ENCODE peak calls at places on chromosomes 7 and 10, in eight cellular contexts. V is bronchial epithelial cell, J is GM20000, C is MCF 10A, Y is endodermal cell, E is Calu3, S is osteocyte, T is BJ. U is an unnamed sample.

GRCh38 chr7:132178393-132178765 is 397.9 kb downstream of the PLXNA4 start:
- DNase-seq in Y (no peak), E (no peak), C (no peak), J (no peak), S (no peak), T (no peak), V (no peak), U (no peak)

GRCh38 chr10:48505394-48506112 is 99.3 kb downstream of the ARHGAP22 start:
- DNase-seq in S (peak), C (peak), V (no peak), J (no peak), T (no peak), E (peak), Y (peak), U (no peak)

GRCh38 chr10:117718970-117719369 is 176.4 kb downstream of the EMX2 start:
- DNase-seq in T (no peak), C (peak), E (no peak), V (no peak), J (no peak), Y (no peak), S (no peak), U (no peak)

GRCh38 chr7:134874407-134874806 is 95.0 kb downstream of the CALD1 start:
- DNase-seq in T (no peak), E (no peak), C (no peak), V (no peak), Y (no peak), S (no peak), J (no peak), U (no peak)

GRCh38 chr7:151809156-151809863 is 67.6 kb downstream of the PRKAG2 start:
- DNase-seq in C (no peak), T (no peak), S (no peak), V (no peak), E (no peak), Y (no peak), J (no peak), U (no peak)

GRCh38 chr10:51368943-51369342 is 294.7 kb downstream of the PRKG1 start:
- DNase-seq in Y (peak), V (no peak), E (no peak), S (no peak), T (no peak), C (peak), J (no peak), U (no peak)

GRCh38 chr7:158265743-158266080 is 321.9 kb downstream of the PTPRN2 start:
- DNase-seq in J (no peak), C (no peak), E (no peak), V (no peak), T (no peak), S (no peak), Y (no peak), U (no peak)

GRCh38 chr10:113069595-113069994 is 119.5 kb downstream of the TCF7L2 start:
- DNase-seq in J (no peak), T (no peak), S (no peak), C (peak), E (peak), V (peak), Y (no peak), U (no peak)

GRCh38 chr7:151843181-151843580 is 33.7 kb downstream of the PRKAG2 start:
- DNase-seq in T (no peak), S (no peak), Y (no peak), V (no peak), J (no peak), C (no peak), E (no peak), U (no peak)

GRCh38 chr7:135761751-135762488 is 13.3 kb upstream of the FAM180A start:
- DNase-seq in C (peak), Y (no peak), S (no peak), E (no peak), T (no peak), J (no peak), V (peak), U (no peak)

GRCh38 chr10:59907918-59908807 is 1.8 kb upstream of the CCDC6 start:
- DNase-seq in C (peak), T (peak), V (peak), S (no peak), Y (peak), E (peak), J (peak), U (peak)

GRCh38 chr10:63114031-63114814 is 18.9 kb upstream of the NRBF2 start:
- DNase-seq in C (peak), Y (no peak), E (peak), V (peak), T (peak), J (no peak), S (no peak), U (no peak)

GRCh38 chr10:2839081-2839725 is 228.1 kb upstream of the PFKP start:
- DNase-seq in E (peak), T (no peak), S (no peak), V (no peak), C (peak), Y (peak), J (peak), U (peak)

GRCh38 chr7:151585744-151586424 is 66.2 kb upstream of the RHEB start:
- DNase-seq in S (no peak), T (no peak), V (no peak), C (peak), Y (no peak), J (no peak), E (no peak), U (no peak)

GRCh38 chr7:107789647-107790046 is 13.4 kb downstream of the SLC26A3 start:
- DNase-seq in Y (no peak), V (no peak), E (no peak), T (no peak), J (no peak), C (no peak), S (no peak), U (no peak)

GRCh38 chr7:149725916-149726315 is 47.5 kb downstream of the ZNF467 start:
- DNase-seq in E (no peak), Y (no peak), C (no peak), S (no peak), T (no peak), J (no peak), V (no peak), U (no peak)

GRCh38 chr10:133471300-133472109 is 17.8 kb downstream of the SCART1 start:
- DNase-seq in C (no peak), E (no peak), T (no peak), V (no peak), Y (no peak), S (peak), J (no peak), U (no peak)

GRCh38 chr7:24576171-24577052 is 3.2 kb downstream of the PALS2 start:
- DNase-seq in V (peak), S (no peak), Y (peak), J (peak), T (no peak), E (peak), C (peak), U (peak)

GRCh38 chr7:113715981-113716870 is 202.6 kb downstream of the PPP1R3A start:
- DNase-seq in V (no peak), C (no peak), E (no peak), T (no peak), S (no peak), Y (no peak), J (no peak), U (no peak)

GRCh38 chr10:71103969-71104368 is 108.4 kb upstream of the UNC5B start:
- DNase-seq in V (no peak), J (no peak), Y (no peak), T (no peak), E (no peak), S (no peak), C (no peak), U (no peak)

GRCh38 chr7:20514364-20514763 is 101.1 kb upstream of the ABCB5 start:
- DNase-seq in C (peak), E (peak), V (peak), S (no peak), J (no peak), Y (no peak), T (no peak), U (peak)

GRCh38 chr10:79376078-79376628 is 28.9 kb downstream of the PPIF start:
- DNase-seq in S (peak), Y (no peak), C (no peak), V (no peak), T (no peak), J (no peak), E (no peak), U (no peak)

GRCh38 chr7:85621286-85621685 is 434.4 kb upstream of the SEMA3D start:
- DNase-seq in J (no peak), E (no peak), T (no peak), S (no peak), V (no peak), C (no peak), Y (no peak), U (no peak)

GRCh38 chr10:76675951-76676587 is 961.5 kb downstream of the KCNMA1 start:
- DNase-seq in C (peak), V (no peak), T (no peak), E (no peak), S (no peak), Y (no peak), J (no peak), U (no peak)

DNA sequence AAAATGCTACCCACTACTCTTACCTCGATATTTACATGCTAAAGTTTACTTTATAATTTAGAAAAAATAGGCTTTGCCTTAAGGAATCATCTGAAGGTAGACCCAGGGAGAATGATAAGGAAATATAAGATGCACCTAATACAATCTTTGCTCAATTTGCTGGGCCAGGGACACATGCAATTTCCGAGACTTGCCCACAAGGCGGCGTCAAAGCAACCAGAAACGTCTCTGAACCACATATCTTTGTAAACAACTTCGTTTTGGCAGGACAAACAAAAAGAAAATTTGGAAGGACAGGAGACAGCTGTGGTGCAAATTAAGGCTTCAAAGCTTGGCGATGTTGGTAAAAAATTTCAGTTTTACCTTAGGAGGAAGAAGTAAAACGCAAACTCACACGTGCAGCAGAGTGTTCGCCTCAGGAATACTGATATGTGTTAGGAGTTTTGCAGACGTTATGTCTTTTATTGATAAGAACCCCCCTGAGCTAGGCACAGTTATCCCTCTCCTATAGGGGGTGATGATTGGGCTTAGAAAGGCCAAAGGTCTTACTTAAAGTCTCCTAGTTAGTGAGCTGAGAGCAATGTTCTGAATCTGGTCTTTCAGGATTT is 134.3 kb downstream of the PRKCQ start:
- DNase-seq in E (peak), T (peak), S (no peak), Y (peak), J (peak), V (peak), C (peak), U (peak)
- TF ChIP-seq CTCF in E (peak), T (peak), S (peak), Y (peak), J (peak), V (peak), C (peak), U (peak)

DNA sequence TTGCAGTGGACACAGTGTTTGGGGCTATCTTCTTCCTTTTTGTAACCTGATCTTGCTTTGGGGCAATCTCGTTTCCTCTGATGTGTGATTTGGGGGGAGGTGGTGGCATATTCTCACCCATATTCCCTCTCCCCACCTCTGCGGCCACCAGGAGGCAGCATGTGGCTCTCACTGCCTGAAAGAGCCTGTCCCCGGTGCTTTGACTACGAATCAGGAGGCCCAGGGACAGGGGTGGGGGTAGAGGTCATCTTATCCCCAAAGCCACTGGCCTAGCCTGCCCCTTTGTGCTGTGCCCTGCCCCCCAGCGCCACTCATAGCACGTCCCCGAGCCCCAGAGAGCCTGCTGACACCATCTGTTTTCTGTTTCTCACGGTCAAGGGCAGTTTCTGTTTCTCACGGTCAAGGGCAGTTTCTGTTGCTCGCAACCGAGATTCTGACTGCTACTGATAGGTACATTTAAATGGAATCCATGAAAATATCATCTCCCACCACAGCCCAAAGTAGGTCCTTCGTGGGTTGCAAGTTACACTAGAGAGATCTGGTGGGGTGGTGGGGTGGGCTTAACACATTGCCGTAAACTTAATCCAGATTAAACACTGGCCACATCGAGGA is 28.2 kb downstream of the PHYH start:
- DNase-seq in E (peak), V (peak), S (no peak), Y (peak), J (peak), C (peak), T (no peak), U (peak)
- TF ChIP-seq CTCF in E (peak), V (peak), S (peak), Y (peak), J (peak), C (no peak), T (peak), U (peak)

DNA sequence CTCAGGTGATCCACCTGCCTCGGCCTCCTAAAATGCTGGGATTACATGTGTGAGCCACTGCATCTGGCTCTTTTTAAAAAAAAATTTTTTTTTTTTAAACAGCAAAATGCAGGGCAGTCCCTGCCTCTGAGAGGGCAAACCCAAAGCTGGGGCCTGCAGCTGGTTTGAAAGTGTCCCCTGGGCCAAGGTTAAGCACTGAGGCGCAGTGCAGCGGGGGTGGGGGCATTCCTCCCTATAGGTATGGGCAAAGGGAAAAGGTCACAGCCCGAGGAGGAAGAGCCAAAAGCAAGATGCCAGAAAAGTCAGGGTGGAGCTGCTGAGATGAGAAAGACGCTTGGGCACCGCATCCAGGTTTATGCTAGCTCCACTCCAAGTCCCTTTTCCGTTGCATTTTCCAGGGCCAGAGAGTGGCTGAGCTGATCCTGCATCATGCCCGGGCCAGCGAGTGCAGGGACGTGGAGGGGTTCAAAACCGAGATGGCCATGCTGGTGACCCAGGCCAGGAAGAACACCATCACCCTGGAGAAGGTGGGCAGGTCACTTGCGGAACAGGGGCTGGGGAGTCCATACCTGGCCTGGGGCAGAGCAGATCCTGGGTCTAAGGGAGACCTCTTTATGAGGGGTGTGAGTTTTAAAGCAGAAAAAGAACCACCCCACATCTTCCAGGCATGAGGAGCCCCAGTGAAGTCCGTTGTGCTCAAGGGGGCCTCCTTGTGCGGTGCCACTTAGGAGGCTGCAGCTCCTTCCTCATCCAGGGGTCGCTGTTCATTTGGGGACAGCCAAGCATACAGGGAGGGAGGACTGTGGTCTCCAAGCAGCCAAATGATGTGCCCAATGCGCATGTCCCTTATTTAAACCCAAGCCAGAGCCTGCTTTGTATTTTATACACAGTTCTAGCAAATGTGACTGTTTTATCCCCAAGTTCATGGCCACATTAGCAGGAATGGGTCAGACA is 7.0 kb upstream of the NDUFB2 start:
- DNase-seq in J (no peak), V (no peak), C (no peak), Y (no peak), S (peak), E (no peak), T (no peak), U (no peak)
- TF ChIP-seq CTCF in J (no peak), V (no peak), C (no peak), Y (no peak), S (no peak), E (no peak), T (no peak), U (no peak)

GRCh38 chr10:18308600-18308999 is 168.4 kb downstream of the CACNB2 start:
- DNase-seq in E (no peak), T (no peak), C (peak), J (no peak), S (no peak), V (no peak), Y (no peak), U (no peak)

GRCh38 chr10:18313626-18314025 is 173.4 kb downstream of the CACNB2 start:
- DNase-seq in S (no peak), T (no peak), V (no peak), E (no peak), Y (no peak), J (no peak), C (no peak), U (no peak)

GRCh38 chr10:18313146-18313542 is 172.9 kb downstream of the CACNB2 start:
- DNase-seq in C (no peak), S (no peak), Y (no peak), J (no peak), V (no peak), E (no peak), T (no peak), U (no peak)

GRCh38 chr10:18312385-18313145 is 172.3 kb downstream of the CACNB2 start:
- DNase-seq in Y (no peak), V (peak), S (no peak), J (peak), C (peak), T (peak), E (no peak), U (peak)

DNA sequence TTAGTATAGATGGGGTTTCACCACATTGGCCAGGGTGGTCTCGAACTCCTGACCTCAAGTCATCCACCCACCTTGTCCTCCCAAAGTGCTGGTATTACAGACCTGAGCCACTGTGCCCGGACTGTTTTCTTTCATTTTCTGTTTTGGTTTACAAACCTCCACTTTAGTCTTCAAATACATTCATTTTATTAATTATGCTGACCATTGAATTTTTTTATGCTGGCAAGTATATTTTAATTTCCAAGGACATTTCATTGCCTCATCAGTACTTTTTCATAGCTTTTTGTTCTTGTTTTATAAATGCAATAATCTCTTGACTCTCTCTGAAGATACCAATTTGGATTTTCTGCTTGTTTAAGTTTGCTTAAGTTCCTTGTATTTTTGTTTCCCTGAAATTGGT is 170.5 kb downstream of the CACNB2 start:
- DNase-seq in J (no peak), T (no peak), S (no peak), C (no peak), E (no peak), V (no peak), Y (no peak), U (no peak)
- TF ChIP-seq CTCF in J (no peak), T (no peak), S (no peak), C (no peak), E (no peak), V (no peak), Y (no peak), U (no peak)

DNA sequence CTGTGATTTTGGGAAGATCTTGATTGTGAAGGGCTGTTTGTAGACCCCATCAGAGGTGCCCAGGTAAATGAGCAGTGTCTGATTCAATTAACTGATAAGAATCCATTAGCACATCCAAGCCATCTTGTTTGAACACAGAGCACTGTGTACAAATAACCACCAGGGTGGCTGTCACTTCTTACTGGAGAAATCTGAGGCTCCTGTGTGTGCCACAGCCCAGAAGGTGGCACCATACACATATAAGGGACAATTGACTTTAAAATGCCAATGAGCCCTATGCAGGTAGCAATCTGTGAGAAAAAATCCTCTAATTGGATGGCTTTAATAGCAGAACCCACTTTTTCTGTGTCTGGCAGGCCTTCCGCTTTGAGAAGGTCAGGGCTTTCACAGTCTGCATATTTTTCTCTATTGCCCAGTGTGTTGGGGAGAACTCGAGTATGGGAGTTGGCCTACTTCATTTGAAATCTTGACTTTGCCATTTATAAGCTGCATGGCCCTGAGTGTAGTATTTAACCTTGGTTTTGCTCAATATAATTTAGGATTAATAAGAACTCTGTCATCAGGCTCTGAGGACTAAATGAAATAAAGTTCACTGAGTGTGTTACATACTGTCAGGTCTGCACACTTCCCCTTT is 517.4 kb downstream of the CCSER2 start:
- DNase-seq in J (no peak), C (peak), Y (peak), T (no peak), V (no peak), E (peak), S (no peak), U (peak)
- TF ChIP-seq CTCF in J (no peak), C (no peak), Y (peak), T (no peak), V (peak), E (no peak), S (peak), U (peak)

DNA sequence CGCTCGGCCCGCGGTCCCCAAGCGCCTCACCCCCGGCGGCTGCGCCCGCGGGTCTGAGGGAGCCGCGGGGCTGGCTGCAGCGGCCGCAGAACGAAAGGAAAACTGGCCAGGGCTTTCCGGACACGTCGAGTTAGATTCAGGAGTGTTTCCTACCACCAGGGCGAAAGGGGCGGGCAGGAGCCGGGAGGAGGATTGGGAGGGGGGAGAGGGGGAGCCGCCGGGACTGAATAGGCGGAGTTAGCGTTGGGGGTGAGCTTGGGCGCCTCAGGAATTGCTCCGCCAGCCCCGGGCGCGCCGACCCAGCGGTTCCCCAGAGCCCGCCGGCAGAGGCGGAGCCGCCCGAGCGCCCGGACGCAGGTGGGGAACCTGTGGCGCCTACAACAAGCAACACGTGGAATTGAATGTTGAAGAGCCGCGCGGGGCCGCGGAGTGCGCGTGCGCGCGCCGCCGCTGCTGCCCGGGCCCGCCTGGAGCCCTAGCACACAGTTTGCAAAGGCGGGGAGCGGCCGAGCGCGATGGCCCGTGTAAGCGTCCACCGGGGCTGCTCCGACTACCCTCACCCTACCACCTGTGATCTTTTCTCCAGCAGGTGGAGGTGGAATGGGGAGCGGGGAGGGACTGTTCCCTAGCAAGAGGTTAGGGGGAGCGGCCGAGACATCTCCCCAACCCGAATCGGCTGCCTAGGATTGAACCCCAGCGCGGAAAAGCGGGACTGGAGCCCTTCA is at the start of gene CADPS2:
- DNase-seq in S (no peak), J (peak), T (no peak), C (peak), Y (peak), E (peak), V (peak), U (peak)
- TF ChIP-seq CTCF in S (peak), J (no peak), T (peak), C (no peak), Y (peak), E (no peak), V (peak), U (no peak)

U was measured in MM.1S.